ENCODE peak calls at places on chromosome 18, in nine cellular contexts. S is uterus; E is tibial nerve; Y is neural progenitor cell; T is aorta; I is CD8-positive, alpha-beta memory T cell; D is H1; Z is RWPE2; K is HCT116. O is an unnamed sample. For H3K36me3, the result is how much of the 10 kb centered on the place peaks cover.

GRCh38 chr18:1499265-1499664 is 594.6 kb downstream of the ADCYAP1 start:
- DNase-seq in I (no peak), K (no peak), S (no peak), Z (no peak), T (no peak), D (no peak), Y (no peak), E (no peak), O (no peak)

GRCh38 chr18:45312727-45313126 is 302.5 kb upstream of the SLC14A2 start:
- DNase-seq in T (no peak), I (no peak), D (no peak), K (no peak), Y (no peak), S (no peak), Z (no peak), E (no peak), O (no peak)

GRCh38 chr18:39839782-39840181 is 2115.3 kb upstream of the PIK3C3 start:
- DNase-seq in Z (no peak), Y (no peak), D (no peak), K (no peak), E (no peak), S (no peak), T (no peak), I (no peak), O (no peak)

GRCh38 chr18:38933322-38933721 is 1367.7 kb upstream of the CELF4 start:
- DNase-seq in I (no peak), T (no peak), E (no peak), Z (no peak), Y (no peak), K (no peak), S (no peak), D (no peak), O (no peak)

GRCh38 chr18:45825258-45825744 is at the start of gene SIGLEC15:
- DNase-seq in T (no peak), Z (no peak), E (no peak), D (no peak), K (no peak), S (no peak), Y (no peak), I (no peak), O (peak)

GRCh38 chr18:2223394-2223793 is 347.9 kb downstream of the METTL4 start:
- DNase-seq in Y (peak), Z (no peak), D (no peak), I (no peak), K (no peak), S (no peak), E (no peak), T (no peak), O (no peak)

GRCh38 chr18:75376004-75376403 is 51.5 kb downstream of the SMIM21 start:
- DNase-seq in T (no peak), K (no peak), Z (no peak), I (no peak), E (no peak), D (no peak), S (no peak), Y (no peak), O (no peak)

GRCh38 chr18:8625693-8626092 is 16.5 kb downstream of the RAB12 start:
- DNase-seq in Y (no peak), Z (no peak), K (no peak), T (no peak), I (no peak), D (no peak), S (no peak), E (no peak), O (no peak)

GRCh38 chr18:9943311-9943710 is 29.5 kb downstream of the VAPA start:
- DNase-seq in T (no peak), S (no peak), K (no peak), E (no peak), Y (no peak), Z (no peak), I (no peak), D (no peak), O (no peak)

GRCh38 chr18:11533942-11534496 is 75.4 kb upstream of the SLC35G4 start:
- DNase-seq in D (no peak), S (no peak), K (no peak), Z (no peak), T (no peak), Y (no peak), E (no peak), I (no peak), O (no peak)

GRCh38 chr18:74654637-74655036 is 57.0 kb downstream of the ZNF407 start:
- DNase-seq in K (no peak), I (no peak), Z (no peak), D (no peak), E (no peak), Y (no peak), T (no peak), S (no peak), O (no peak)

DNA sequence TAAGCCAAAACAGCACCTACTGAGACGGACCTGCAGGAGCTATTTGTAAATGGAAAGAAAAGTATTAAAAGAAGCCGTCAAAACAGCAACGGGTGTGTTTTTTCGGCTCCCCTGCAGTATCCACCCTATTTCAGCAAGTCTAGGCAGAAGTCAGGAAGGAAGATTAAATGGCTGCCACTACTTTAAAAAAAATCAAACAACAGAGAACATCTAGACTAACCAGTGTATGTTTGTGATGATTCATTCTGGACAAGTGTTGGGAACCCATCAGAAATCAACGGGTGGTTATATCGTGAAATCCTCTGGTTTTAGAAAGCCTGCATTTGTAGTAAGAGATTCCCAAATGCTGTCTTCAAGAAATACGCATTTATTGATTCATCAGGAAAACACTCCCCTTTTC is 9.0 kb downstream of the PMAIP1 start:
- DNase-seq in D (no peak), S (no peak), K (no peak), Z (no peak), Y (no peak), E (no peak), T (no peak), I (no peak), O (no peak)
- H3K4me3 ChIP-seq in D (no peak), S (no peak), K (peak), Z (no peak), Y (no peak), E (no peak), T (no peak), I (no peak), O (no peak)

GRCh38 chr18:13801260-13801601 is 22.7 kb upstream of the MC5R start:
- DNase-seq in E (no peak), K (no peak), I (no peak), S (no peak), T (no peak), Z (no peak), D (no peak), Y (no peak), O (no peak)
- H3K36me3 ChIP-seq in E (under half), K (under half), I (under half), S (under half), T (under half), Z (under half), D (under half), Y (under half), O (under half)

DNA sequence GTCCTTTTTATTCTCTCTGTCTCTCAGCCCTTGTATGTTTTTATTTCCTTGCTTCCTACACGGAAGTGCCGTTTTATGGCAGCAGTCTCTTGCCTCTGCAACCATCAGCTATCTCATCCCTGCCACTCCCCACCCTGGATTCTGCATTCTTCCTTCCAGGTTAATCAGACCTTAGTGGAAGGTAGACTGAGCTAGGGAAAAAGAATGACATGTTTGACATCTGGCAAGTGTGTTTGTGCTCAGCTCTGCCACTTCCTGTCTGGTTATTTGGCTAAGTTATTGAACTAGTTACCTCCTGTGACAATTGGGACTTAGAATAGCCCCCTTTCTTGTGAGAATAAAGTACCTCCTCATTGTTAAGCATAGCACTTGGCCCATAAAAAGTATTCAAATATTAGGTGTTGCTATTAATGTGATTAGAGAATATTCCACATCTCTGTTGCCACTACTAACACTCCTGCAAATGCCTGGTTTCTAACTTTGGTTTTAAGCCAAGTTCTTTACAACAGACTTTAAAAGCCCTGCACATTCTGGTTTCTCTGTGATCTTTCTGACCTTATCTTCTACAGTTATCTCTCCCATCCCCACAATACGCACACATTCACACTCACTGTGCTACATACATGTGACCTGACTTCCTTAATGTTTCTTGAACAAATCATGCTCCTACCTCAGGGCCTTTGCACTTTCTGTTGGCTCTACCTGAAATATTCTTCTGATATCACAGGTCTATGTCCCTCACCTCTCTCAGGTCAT is 10.8 kb upstream of the MAPRE2 start:
- DNase-seq in K (no peak), I (no peak), T (no peak), Y (no peak), S (no peak), Z (no peak), E (no peak), D (no peak), O (no peak)
- H3K4me3 ChIP-seq in K (no peak), I (peak), T (no peak), Y (no peak), S (no peak), Z (no peak), E (peak), D (no peak), O (peak)

GRCh38 chr18:37343542-37343851 is 222.1 kb downstream of the CELF4 start:
- DNase-seq in Y (no peak), S (no peak), E (no peak), T (no peak), Z (no peak), D (no peak), I (no peak), K (no peak), O (no peak)

GRCh38 chr18:37341016-37341415 is 224.6 kb downstream of the CELF4 start:
- DNase-seq in S (no peak), K (no peak), Z (no peak), I (no peak), D (no peak), T (no peak), Y (no peak), E (no peak), O (no peak)

GRCh38 chr18:37348729-37349128 is 216.9 kb downstream of the CELF4 start:
- DNase-seq in T (no peak), K (no peak), Z (no peak), S (no peak), D (no peak), I (no peak), Y (no peak), E (no peak), O (no peak)

GRCh38 chr18:37341473-37342086 is 224.0 kb downstream of the CELF4 start:
- DNase-seq in Z (no peak), D (no peak), I (no peak), T (no peak), E (no peak), K (no peak), S (no peak), Y (no peak), O (no peak)

GRCh38 chr18:37346048-37346447 is 219.6 kb downstream of the CELF4 start:
- DNase-seq in E (no peak), T (no peak), Y (no peak), Z (no peak), D (no peak), S (no peak), I (no peak), K (no peak), O (no peak)
- H3K36me3 ChIP-seq in E (under half), T (under half), Y (under half), Z (under half), D (under half), S (under half), I (under half), K (under half), O (under half)

GRCh38 chr18:54242327-54242726 is 17.9 kb upstream of the MBD2 start:
- DNase-seq in K (no peak), D (no peak), T (no peak), E (no peak), S (no peak), Z (no peak), Y (no peak), I (no peak), O (no peak)

GRCh38 chr18:54250846-54251251 is 18.5 kb upstream of the POLI start:
- DNase-seq in I (no peak), E (no peak), S (no peak), Y (no peak), D (no peak), Z (no peak), K (no peak), T (no peak), O (no peak)

GRCh38 chr18:54251606-54252400 is 17.5 kb upstream of the POLI start:
- DNase-seq in I (no peak), T (no peak), Z (no peak), K (no peak), Y (peak), S (no peak), E (no peak), D (no peak), O (no peak)

GRCh38 chr18:54247488-54248175 is 21.7 kb upstream of the POLI start:
- DNase-seq in Z (no peak), S (no peak), D (no peak), T (no peak), E (no peak), K (no peak), I (no peak), Y (peak), O (no peak)
- H3K4me3 ChIP-seq in Z (no peak), S (no peak), D (no peak), T (no peak), E (no peak), K (no peak), I (no peak), Y (peak), O (no peak)

GRCh38 chr18:62521082-62521481 is 1.7 kb upstream of the ZCCHC2 start:
- DNase-seq in Z (no peak), Y (no peak), K (no peak), T (no peak), I (no peak), D (no peak), E (no peak), S (no peak), O (no peak)
- H3K36me3 ChIP-seq in Z (under half), Y (under half), K (under half), T (under half), I (under half), D (under half), E (under half), S (under half), O (under half)

GRCh38 chr18:49728542-49728941 is 84.8 kb downstream of the ACAA2 start:
- DNase-seq in Y (peak), K (peak), S (no peak), Z (no peak), T (no peak), E (no peak), D (peak), I (no peak), O (no peak)
- H3K4me3 ChIP-seq in Y (no peak), K (no peak), S (no peak), Z (no peak), T (no peak), E (no peak), D (no peak), I (no peak), O (no peak)

O was measured in kidney.